ENCODE peak calls at places on chromosomes 3 and 15, in ten cellular contexts. Z is amygdala, W is neural progenitor cell, K is AG09319, B is NCI-H1694 treated with DMSO at 0.1 percent for 48 hours, N is RPMI7951, F is ELF-1, Y is fibroblast of lung, V is MM.1S, L is esophagus squamous epithelium. D is an unnamed sample.

GRCh38 chr3:119613201-119613600 is 15.5 kb downstream of the PLA1A start:
- DNase-seq in Y (no peak), F (no peak), L (no peak), K (no peak), W (no peak), N (no peak), V (no peak), Z (no peak), B (no peak), D (no peak)

GRCh38 chr15:55253580-55253979 is 36.0 kb downstream of the RAB27A start:
- DNase-seq in N (peak), B (no peak), L (no peak), V (no peak), K (peak), W (no peak), F (no peak), Y (peak), Z (no peak), D (no peak)

GRCh38 chr15:60620707-60621106 is 141.8 kb upstream of the ICE2 start:
- DNase-seq in V (no peak), W (no peak), K (no peak), Y (peak), B (no peak), L (no peak), F (peak), N (no peak), Z (no peak), D (no peak)

GRCh38 chr3:138898301-138898700 is 48.6 kb downstream of the FOXL2 start:
- DNase-seq in N (peak), V (no peak), Y (peak), L (no peak), K (peak), W (no peak), Z (no peak), F (no peak), B (no peak), D (no peak)

GRCh38 chr3:50203113-50203852 is 1.8 kb upstream of the SLC38A3 start:
- DNase-seq in W (no peak), N (no peak), L (no peak), F (no peak), Z (no peak), V (no peak), B (no peak), K (no peak), Y (no peak), D (no peak)

GRCh38 chr15:45885801-45886200 is 251.0 kb downstream of the SQOR start:
- DNase-seq in W (no peak), K (no peak), F (no peak), Y (no peak), Z (no peak), N (no peak), V (no peak), B (no peak), L (no peak), D (no peak)

GRCh38 chr3:46228259-46229222 is 13.7 kb upstream of the CCR3 start:
- DNase-seq in Y (peak), N (peak), L (no peak), Z (no peak), F (no peak), B (no peak), K (peak), V (no peak), W (no peak), D (no peak)

GRCh38 chr3:193946945-193947344 is 189.0 kb upstream of the HES1 start:
- DNase-seq in Y (no peak), N (no peak), L (no peak), V (no peak), W (no peak), K (no peak), F (peak), B (no peak), Z (no peak), D (no peak)

GRCh38 chr3:123285066-123285465 is 83.3 kb downstream of the SEC22A start:
- DNase-seq in Z (no peak), N (peak), V (no peak), L (no peak), K (no peak), B (no peak), F (peak), Y (no peak), W (no peak), D (no peak)

GRCh38 chr3:10546887-10547286 is 41.5 kb upstream of the ATP2B2 start:
- DNase-seq in L (no peak), K (no peak), W (no peak), N (no peak), Z (no peak), V (no peak), Y (no peak), F (no peak), B (peak), D (no peak)

GRCh38 chr15:25176616-25176923 is 221.8 kb downstream of the SNRPN start:
- DNase-seq in L (no peak), W (no peak), N (no peak), Z (no peak), K (no peak), B (no peak), V (no peak), Y (no peak), F (no peak), D (no peak)

GRCh38 chr3:181797431-181797830 is 85.7 kb downstream of the SOX2 start:
- DNase-seq in V (no peak), B (no peak), N (peak), K (no peak), L (no peak), Z (no peak), F (no peak), Y (no peak), W (no peak), D (no peak)

GRCh38 chr3:25663324-25664065 is 1.2 kb downstream of the TOP2B start:
- DNase-seq in Z (peak), B (no peak), F (peak), N (peak), V (peak), Y (peak), W (peak), K (no peak), L (no peak), D (peak)

GRCh38 chr3:10448544-10448943 is 56.8 kb downstream of the ATP2B2 start:
- DNase-seq in N (no peak), B (no peak), Z (no peak), F (no peak), Y (no peak), W (no peak), L (no peak), K (no peak), V (no peak), D (no peak)

GRCh38 chr3:124409650-124410275 is 320.5 kb upstream of the UMPS start:
- DNase-seq in N (peak), L (no peak), W (no peak), V (no peak), F (peak), K (no peak), Y (peak), B (no peak), Z (no peak), D (no peak)

GRCh38 chr3:32972482-32973146 is 21.2 kb downstream of the CCR4 start:
- DNase-seq in B (no peak), V (no peak), F (no peak), N (no peak), Z (no peak), L (no peak), K (no peak), W (no peak), Y (no peak), D (no peak)

GRCh38 chr3:137759505-137759904 is 4.6 kb upstream of the SOX14 start:
- DNase-seq in F (no peak), Y (no peak), L (no peak), V (no peak), W (no peak), K (no peak), B (no peak), Z (no peak), N (no peak), D (no peak)

GRCh38 chr3:31873254-31873653 is 107.8 kb downstream of the OSBPL10 start:
- DNase-seq in F (no peak), K (no peak), L (no peak), Z (no peak), V (no peak), B (no peak), Y (no peak), W (no peak), N (no peak), D (no peak)

GRCh38 chr3:105367406-105368213 is 901 bp downstream of the ALCAM start:
- DNase-seq in W (peak), Z (peak), L (peak), V (peak), Y (peak), F (peak), K (no peak), N (peak), B (no peak), D (peak)

GRCh38 chr3:108024146-108024836 is 66.5 kb downstream of the CD47 start:
- DNase-seq in K (no peak), N (no peak), Z (no peak), L (no peak), W (no peak), V (no peak), Y (no peak), F (no peak), B (no peak), D (no peak)

GRCh38 chr3:28347374-28348285 is 891 bp upstream of the ZCWPW2 start:
- DNase-seq in Y (peak), F (peak), B (no peak), Z (no peak), K (peak), W (peak), L (no peak), N (peak), V (no peak), D (no peak)

GRCh38 chr3:16917256-16917935 is 32.6 kb downstream of the PLCL2 start:
- DNase-seq in L (no peak), Z (no peak), Y (no peak), F (no peak), V (no peak), K (no peak), B (no peak), W (no peak), N (no peak), D (no peak)

GRCh38 chr3:111521881-111522280 is 20.1 kb upstream of the CD96 start:
- DNase-seq in W (no peak), N (peak), F (no peak), Y (peak), L (no peak), V (no peak), K (no peak), Z (no peak), B (no peak), D (no peak)

GRCh38 chr3:122923611-122924010 is 104.0 kb downstream of the SEMA5B start:
- DNase-seq in L (no peak), V (no peak), K (no peak), B (no peak), Y (no peak), F (no peak), N (no peak), Z (no peak), W (no peak), D (no peak)

GRCh38 chr3:30161370-30161769 is 445.0 kb upstream of the TGFBR2 start:
- DNase-seq in N (no peak), B (no peak), L (no peak), W (no peak), V (no peak), Y (peak), K (peak), F (no peak), Z (no peak), D (no peak)

GRCh38 chr3:26484140-26484539 is 138.4 kb upstream of the LRRC3B start:
- DNase-seq in Y (no peak), W (peak), B (no peak), N (no peak), K (no peak), F (peak), Z (no peak), L (no peak), V (no peak), D (no peak)

GRCh38 chr3:37546876-37547275 is 314.8 kb upstream of the CTDSPL start:
- DNase-seq in Z (no peak), N (peak), K (no peak), V (no peak), F (peak), B (peak), Y (peak), L (no peak), W (peak), D (no peak)

GRCh38 chr3:156400735-156401134 is 154.2 kb downstream of the SSR3 start:
- DNase-seq in K (no peak), F (no peak), W (no peak), Z (no peak), V (no peak), B (no peak), L (no peak), N (no peak), Y (no peak), D (no peak)

GRCh38 chr3:30480587-30480986 is 125.8 kb upstream of the TGFBR2 start:
- DNase-seq in K (no peak), F (no peak), Y (no peak), B (no peak), V (no peak), W (no peak), Z (no peak), N (no peak), L (no peak), D (no peak)

GRCh38 chr3:150385296-150386242 is 22.5 kb upstream of the TSC22D2 start:
- DNase-seq in F (no peak), L (no peak), K (no peak), W (no peak), V (no peak), Y (no peak), N (no peak), Z (no peak), B (no peak), D (no peak)

GRCh38 chr3:183306798-183307671 is 54.0 kb downstream of the B3GNT5 start:
- DNase-seq in Y (peak), F (peak), L (peak), B (peak), K (no peak), N (peak), Z (peak), V (peak), W (no peak), D (no peak)

GRCh38 chr15:49831206-49831965 is 210.5 kb downstream of the DTWD1 start:
- DNase-seq in K (peak), N (peak), B (no peak), F (peak), V (no peak), Z (no peak), L (no peak), W (no peak), Y (peak), D (no peak)

GRCh38 chr3:33170531-33170930 is 48.1 kb downstream of the SUSD5 start:
- DNase-seq in K (no peak), V (no peak), B (no peak), N (no peak), F (no peak), L (no peak), W (no peak), Z (no peak), Y (no peak), D (no peak)

GRCh38 chr3:134312072-134312872 is 61.6 kb upstream of the RYK start:
- DNase-seq in Z (no peak), Y (no peak), N (no peak), K (no peak), F (peak), V (no peak), W (peak), L (no peak), B (no peak), D (peak)

GRCh38 chr3:60571511-60571910 is 679.7 kb downstream of the FHIT start:
- DNase-seq in W (no peak), L (no peak), Y (no peak), B (no peak), F (no peak), Z (no peak), K (no peak), N (no peak), V (no peak), D (no peak)

GRCh38 chr3:46417841-46418611 is 11.0 kb downstream of the CCRL2 start:
- DNase-seq in N (no peak), V (no peak), L (no peak), K (no peak), W (no peak), Z (no peak), B (no peak), Y (no peak), F (no peak), D (no peak)

GRCh38 chr15:70240082-70240481 is 142.4 kb upstream of the TLE3 start:
- DNase-seq in N (no peak), W (no peak), K (no peak), B (no peak), L (no peak), V (peak), Y (no peak), F (no peak), Z (no peak), D (no peak)

GRCh38 chr15:90706394-90707327 is 10.5 kb upstream of the BLM start:
- DNase-seq in W (no peak), K (no peak), V (no peak), L (no peak), Y (no peak), F (no peak), N (peak), B (peak), Z (no peak), D (no peak)

D was measured in retina.